ENCODE peak calls at places on chromosome 19, in eight cellular contexts. Y, D, I, V, C, B, E and F are unnamed samples.

GRCh38 chr19:5586300-5587070 is 18.7 kb upstream of the TINCR start:
- DNase-seq in Y (no peak), D (no peak), I (no peak), V (no peak), C (no peak), B (no peak), E (no peak), F (no peak)

GRCh38 chr19:19860756-19861390 is 4.8 kb upstream of the ZNF253 start:
- DNase-seq in Y (peak; percentile 75), D (no peak), I (no peak), V (no peak), C (no peak), B (no peak), E (no peak), F (peak; percentile 76)

GRCh38 chr19:2462635-2463421 is 6.1 kb upstream of the LMNB2 start:
- DNase-seq in Y (peak; percentile 99), D (peak; percentile 94), I (peak; percentile 82), V (peak; percentile 89), C (peak; percentile 98), B (no peak), E (peak; percentile 38), F (peak; percentile 83)

GRCh38 chr19:46381346-46381745 is 32.0 kb downstream of the CCDC8 start:
- DNase-seq in Y (no peak), D (no peak), I (no peak), V (no peak), C (no peak), B (no peak), E (no peak), F (no peak)

GRCh38 chr19:33159149-33159548 is 27.2 kb downstream of the WDR88 start:
- DNase-seq in Y (no peak), D (no peak), I (no peak), V (no peak), C (no peak), B (no peak), E (no peak), F (peak; percentile 4)

GRCh38 chr19:50565984-50566903 is 2.0 kb downstream of the LRRC4B start:
- DNase-seq in Y (peak; percentile 74), D (no peak), I (no peak), V (peak; percentile 79), C (peak; percentile 58), B (no peak), E (no peak), F (no peak)

GRCh38 chr19:5563941-5564612 is 3.7 kb downstream of the TINCR start:
- DNase-seq in Y (no peak), D (no peak), I (no peak), V (no peak), C (peak; percentile 47), B (peak; percentile 51), E (no peak), F (no peak)

GRCh38 chr19:49786432-49786831 is 19.6 kb downstream of the AP2A1 start:
- DNase-seq in Y (no peak), D (peak; percentile 55), I (no peak), V (no peak), C (no peak), B (no peak), E (no peak), F (no peak)

GRCh38 chr19:13689050-13689449 is 75.3 kb upstream of the MRI1 start:
- DNase-seq in Y (peak; percentile 43), D (no peak), I (no peak), V (no peak), C (peak; percentile 71), B (no peak), E (no peak), F (no peak)

GRCh38 chr19:51511353-51511752 is 9.8 kb upstream of the SIGLEC12 start:
- DNase-seq in Y (peak; percentile 10), D (no peak), I (no peak), V (no peak), C (peak; percentile 57), B (no peak), E (no peak), F (no peak)

GRCh38 chr19:1170938-1171754 is 2.9 kb downstream of the SBNO2 start:
- DNase-seq in Y (peak; percentile 40), D (no peak), I (no peak), V (no peak), C (peak; percentile 59), B (no peak), E (no peak), F (peak; percentile 79)

GRCh38 chr19:1113986-1114483 is 10.2 kb downstream of the GPX4 start:
- DNase-seq in Y (no peak), D (peak; percentile 31), I (no peak), V (no peak), C (no peak), B (no peak), E (no peak), F (peak; percentile 81)

GRCh38 chr19:38952395-38953165 is 21.8 kb downstream of the MRPS12 start:
- DNase-seq in Y (peak; percentile 54), D (no peak), I (peak; percentile 26), V (no peak), C (peak; percentile 70), B (peak; percentile 62), E (no peak), F (peak; percentile 18)

GRCh38 chr19:54206831-54207177 is 6.1 kb downstream of the RPS9 start:
- DNase-seq in Y (no peak), D (no peak), I (no peak), V (no peak), C (no peak), B (no peak), E (no peak), F (no peak)

GRCh38 chr19:54204767-54205468 is 4.3 kb downstream of the RPS9 start:
- DNase-seq in Y (no peak), D (no peak), I (no peak), V (no peak), C (no peak), B (no peak), E (no peak), F (no peak)

GRCh38 chr19:54208784-54209057 is 8.1 kb downstream of the RPS9 start:
- DNase-seq in Y (no peak), D (no peak), I (no peak), V (no peak), C (no peak), B (no peak), E (no peak), F (no peak)

GRCh38 chr19:54207908-54208783 is 7.5 kb downstream of the RPS9 start:
- DNase-seq in Y (no peak), D (no peak), I (peak; percentile 72), V (peak; percentile 56), C (no peak), B (peak; percentile 100), E (peak; percentile 48), F (peak; percentile 87)

DNA sequence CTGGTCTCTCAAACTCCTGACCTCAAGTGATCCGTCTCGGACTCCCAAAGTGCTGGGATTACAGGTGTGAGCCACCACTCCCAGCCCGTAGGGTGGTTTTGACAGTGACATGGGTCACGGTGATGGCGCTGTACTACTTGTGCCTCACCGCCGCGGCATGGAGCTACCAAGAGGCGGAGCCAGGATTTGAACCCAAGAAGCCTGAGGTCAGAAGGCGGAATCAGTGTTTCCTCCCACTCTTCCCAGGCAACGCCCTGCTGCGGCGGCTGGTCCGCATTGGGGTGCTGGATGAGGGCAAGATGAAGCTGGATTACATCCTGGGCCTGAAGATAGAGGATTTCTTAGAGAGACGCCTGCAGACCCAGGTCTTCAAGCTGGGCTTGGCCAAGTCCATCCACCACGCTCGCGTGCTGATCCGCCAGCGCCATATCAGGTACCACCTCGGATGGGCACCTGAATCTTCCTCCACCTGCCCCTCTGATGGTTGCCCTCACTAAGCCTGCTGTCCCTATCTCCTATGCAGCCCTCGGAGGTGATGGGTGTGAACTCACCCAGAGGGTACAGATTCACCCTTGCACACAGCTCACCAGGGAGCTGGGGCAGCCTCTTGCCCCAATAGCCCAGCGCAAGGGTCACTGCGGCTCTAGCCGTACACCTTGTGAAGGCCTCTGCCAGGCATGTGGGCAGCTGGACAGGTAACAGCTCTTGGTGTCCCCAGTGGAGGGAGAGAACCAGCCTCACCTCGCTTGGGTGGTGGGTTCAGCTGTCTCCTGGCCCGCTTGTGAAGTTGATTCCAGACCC is 5.6 kb downstream of the RPS9 start:
- DNase-seq in Y (no peak), D (no peak), I (peak; percentile 32), V (no peak), C (no peak), B (no peak), E (no peak), F (no peak)
- H3K27ac ChIP-seq in Y (no peak overlapping the region), D (no peak overlapping the region), I (peak overlapping the region; percentile 85), V (no peak overlapping the region), C (peak overlapping the region; percentile 21), B (peak overlapping the region; percentile 96), E (peak overlapping the region; percentile 74), F (peak overlapping the region; percentile 92)

GRCh38 chr19:16325161-16325527 is 518 bp downstream of the KLF2 start:
- DNase-seq in Y (peak; percentile 61), D (peak; percentile 52), I (peak; percentile 39), V (no peak), C (no peak), B (no peak), E (no peak), F (peak; percentile 92)
- TF ChIP-seq CTCF in Y (peak; percentile 14), D (no peak), I (peak; percentile 3), V (no peak), C (no peak), B (no peak), E (peak; percentile 17), F (no peak)

GRCh38 chr19:8209965-8210659 is 942 bp downstream of the CERS4 start:
- DNase-seq in Y (no peak), D (no peak), I (no peak), V (no peak), C (no peak), B (no peak), E (no peak), F (no peak)

GRCh38 chr19:8210660-8211101 is 1.5 kb downstream of the CERS4 start:
- DNase-seq in Y (no peak), D (no peak), I (no peak), V (no peak), C (no peak), B (no peak), E (no peak), F (no peak)

GRCh38 chr19:8209111-8209964 is at the start of gene CERS4:
- DNase-seq in Y (peak; percentile 97), D (peak; percentile 85), I (peak; percentile 76), V (peak; percentile 76), C (peak; percentile 62), B (no peak), E (peak; percentile 16), F (peak; percentile 94)

GRCh38 chr19:8208119-8208709 is 956 bp upstream of the CERS4 start:
- DNase-seq in Y (peak; percentile 28), D (peak; percentile 34), I (no peak), V (peak; percentile 39), C (no peak), B (no peak), E (no peak), F (no peak)

GRCh38 chr19:8208710-8209110 is 460 bp upstream of the CERS4 start:
- DNase-seq in Y (no peak), D (no peak), I (no peak), V (no peak), C (no peak), B (no peak), E (no peak), F (no peak)
- H3K27ac ChIP-seq in Y (no peak overlapping the region), D (peak overlapping the region; percentile 74), I (peak overlapping the region; percentile 76), V (peak overlapping the region; percentile 97), C (no peak overlapping the region), B (no peak overlapping the region), E (no peak overlapping the region), F (peak overlapping the region; percentile 81)

GRCh38 chr19:29966594-29967249 is 24.7 kb downstream of the URI1 start:
- DNase-seq in Y (no peak), D (no peak), I (no peak), V (no peak), C (peak; percentile 44), B (no peak), E (no peak), F (no peak)
- TF ChIP-seq CTCF in Y (peak; percentile 32), D (no peak), I (no peak), V (peak; percentile 16), C (peak; percentile 57), B (no peak), E (no peak), F (peak; percentile 11)